ENCODE peak calls at places on chromosome 11, in four cellular contexts. One of them, this sample, is unnamed.

GRCh38 chr11:60700689-60701508 is 1.5 kb downstream of the MS4A8 start:
- DNase-seq in NCI-H1048: no peak
- DNase-seq in T-helper 2 cell: no peak
- DNase-seq in CD4-positive, alpha-beta memory T cell: no peak
- DNase-seq in this sample: no peak

GRCh38 chr11:122253541-122254317 is 137.7 kb upstream of the BLID start:
- DNase-seq in T-helper 2 cell: no peak
- DNase-seq in CD4-positive, alpha-beta memory T cell: no peak
- DNase-seq in NCI-H1048: no peak
- DNase-seq in this sample: peak

GRCh38 chr11:82831364-82831763 is 68.9 kb downstream of the PRCP start:
- DNase-seq in NCI-H1048: no peak
- DNase-seq in T-helper 2 cell: no peak
- DNase-seq in CD4-positive, alpha-beta memory T cell: no peak
- DNase-seq in this sample: no peak

GRCh38 chr11:103484545-103484944 is 375.3 kb downstream of the DYNC2H1 start:
- DNase-seq in CD4-positive, alpha-beta memory T cell: no peak
- DNase-seq in NCI-H1048: no peak
- DNase-seq in T-helper 2 cell: no peak
- DNase-seq in this sample: no peak

GRCh38 chr11:109993786-109994185 is 99.4 kb upstream of the ZC3H12C start:
- DNase-seq in T-helper 2 cell: no peak
- DNase-seq in CD4-positive, alpha-beta memory T cell: no peak
- DNase-seq in NCI-H1048: no peak
- DNase-seq in this sample: no peak

GRCh38 chr11:117973446-117973922 is 12.7 kb upstream of the IL10RA start:
- DNase-seq in CD4-positive, alpha-beta memory T cell: no peak
- DNase-seq in NCI-H1048: no peak
- DNase-seq in T-helper 2 cell: no peak
- DNase-seq in this sample: no peak

GRCh38 chr11:1780700-1781592 is 17.2 kb upstream of the CTSD start:
- DNase-seq in T-helper 2 cell: no peak
- DNase-seq in NCI-H1048: no peak
- DNase-seq in CD4-positive, alpha-beta memory T cell: no peak
- DNase-seq in this sample: no peak

GRCh38 chr11:68828155-68828931 is 13.4 kb downstream of the CPT1A start:
- DNase-seq in T-helper 2 cell: no peak
- DNase-seq in CD4-positive, alpha-beta memory T cell: no peak
- DNase-seq in NCI-H1048: no peak
- DNase-seq in this sample: no peak

GRCh38 chr11:95512682-95513081 is 276.9 kb downstream of the FAM76B start:
- DNase-seq in T-helper 2 cell: no peak
- DNase-seq in NCI-H1048: no peak
- DNase-seq in CD4-positive, alpha-beta memory T cell: no peak
- DNase-seq in this sample: no peak

This sample was measured in SK-N-MC.